ENCODE peak calls at places on chromosomes 12 and 14, in four cellular contexts. J, D, T and E are unnamed samples.
A peak's percentile ranks its signal among the peaks of the same experiment; 100 is the strongest.

GRCh38 chr12:11482955-11483354 is 87.6 kb upstream of the PRB2 start:
- DNase-seq in J (no peak), D (no peak), T (no peak), E (no peak)

GRCh38 chr14:39368261-39368959 is 63.8 kb downstream of the FBXO33 start:
- DNase-seq in J (no peak), D (peak; percentile 21), T (no peak), E (peak; percentile 56)

GRCh38 chr12:14418526-14418925 is 53.0 kb downstream of the ATF7IP start:
- DNase-seq in J (no peak), D (no peak), T (no peak), E (no peak)

GRCh38 chr14:61542848-61543790 is 152.2 kb upstream of the HIF1A start:
- DNase-seq in J (no peak), D (no peak), T (no peak), E (no peak)

GRCh38 chr14:94345344-94346072 is 22.4 kb upstream of the SERPINA6 start:
- DNase-seq in J (no peak), D (no peak), T (no peak), E (peak; percentile 34)

GRCh38 chr12:48927261-48927660 is 2.0 kb upstream of the FKBP11 start:
- DNase-seq in J (no peak), D (no peak), T (no peak), E (no peak)

GRCh38 chr12:82326905-82327503 is 31.2 kb downstream of the CCDC59 start:
- DNase-seq in J (peak; percentile 15), D (no peak), T (no peak), E (no peak)

GRCh38 chr14:103656758-103657133 is 27.7 kb downstream of the KLC1 start:
- DNase-seq in J (no peak), D (no peak), T (no peak), E (no peak)

GRCh38 chr12:54546511-54546910 is 2.9 kb upstream of the PDE1B start:
- DNase-seq in J (no peak), D (no peak), T (no peak), E (no peak)

GRCh38 chr12:12720637-12721250 is 3.6 kb downstream of the CDKN1B start:
- DNase-seq in J (no peak), D (no peak), T (no peak), E (peak; percentile 39)

GRCh38 chr12:127716181-127716580 is 550.8 kb upstream of the TMEM132C start:
- DNase-seq in J (no peak), D (no peak), T (no peak), E (no peak)

GRCh38 chr14:81986005-81986404 is 452.4 kb upstream of the SEL1L start:
- DNase-seq in J (no peak), D (no peak), T (no peak), E (no peak)

GRCh38 chr14:24481622-24482324 is 26.3 kb downstream of the CMA1 start:
- DNase-seq in J (peak; percentile 71), D (peak; percentile 70), T (peak; percentile 17), E (no peak)

GRCh38 chr12:77060883-77061240 is 4.5 kb downstream of the E2F7 start:
- DNase-seq in J (no peak), D (no peak), T (peak; percentile 53), E (no peak)

GRCh38 chr12:75628916-75629315 is 117.5 kb upstream of the KRR1 start:
- DNase-seq in J (no peak), D (no peak), T (no peak), E (no peak)

GRCh38 chr14:36057452-36058142 is 118.9 kb downstream of the PTCSC3 start:
- DNase-seq in J (no peak), D (no peak), T (no peak), E (no peak)

GRCh38 chr14:93430319-93430801 is 379 bp upstream of the UNC79 start:
- DNase-seq in J (no peak), D (no peak), T (no peak), E (no peak)

GRCh38 chr12:15227004-15227679 is 5.9 kb upstream of the RERG start:
- DNase-seq in J (peak; percentile 10), D (peak; percentile 5), T (no peak), E (no peak)

GRCh38 chr14:79544671-79545070 is 666.6 kb downstream of the DIO2 start:
- DNase-seq in J (no peak), D (no peak), T (no peak), E (no peak)

GRCh38 chr14:99758121-99758871 is 34.9 kb upstream of the EML1 start:
- DNase-seq in J (no peak), D (no peak), T (no peak), E (no peak)

GRCh38 chr12:67322580-67322979 is 53.4 kb downstream of the CAND1 start:
- DNase-seq in J (no peak), D (no peak), T (no peak), E (no peak)

GRCh38 chr12:77064891-77065360 is 443 bp downstream of the E2F7 start:
- DNase-seq in J (no peak), D (no peak), T (no peak), E (no peak)

GRCh38 chr12:13661005-13661887 is 320.2 kb downstream of the GRIN2B start:
- DNase-seq in J (peak; percentile 28), D (peak; percentile 18), T (peak; percentile 3), E (no peak)

GRCh38 chr14:45705954-45706353 is 453.0 kb upstream of the MIS18BP1 start:
- DNase-seq in J (no peak), D (no peak), T (no peak), E (no peak)

GRCh38 chr12:81705586-81705985 is 53.6 kb downstream of the PPFIA2 start:
- DNase-seq in J (no peak), D (no peak), T (no peak), E (no peak)

DNA sequence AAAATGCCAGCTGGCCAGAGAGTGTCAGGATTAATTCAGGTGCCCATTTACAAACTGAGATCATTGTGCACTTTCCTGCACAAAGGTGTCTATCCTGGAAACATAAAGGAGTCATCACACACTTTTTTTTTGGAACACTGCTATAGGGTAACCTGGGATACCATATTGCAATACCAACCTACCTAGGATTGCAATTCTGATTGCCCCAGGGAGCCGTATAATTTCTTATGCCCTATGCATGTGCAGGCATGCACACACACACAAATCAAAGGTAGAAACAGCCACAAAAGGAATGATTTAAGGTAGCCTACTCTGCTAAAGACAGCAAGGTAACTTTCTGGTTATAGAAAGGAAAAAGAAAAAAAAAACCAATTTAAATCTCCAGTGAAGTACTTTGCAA is 285.3 kb upstream of the KITLG start:
- DNase-seq in J (no peak), D (no peak), T (no peak), E (no peak)
- TF ChIP-seq SPI1 in J (no peak), D (no peak), T (no peak), E (no peak)

GRCh38 chr12:119725523-119725922 is 57.6 kb downstream of the PRKAB1 start:
- DNase-seq in J (no peak), D (no peak), T (no peak), E (no peak)
- TF ChIP-seq SPI1 in J (no peak), D (no peak), T (no peak), E (no peak)

DNA sequence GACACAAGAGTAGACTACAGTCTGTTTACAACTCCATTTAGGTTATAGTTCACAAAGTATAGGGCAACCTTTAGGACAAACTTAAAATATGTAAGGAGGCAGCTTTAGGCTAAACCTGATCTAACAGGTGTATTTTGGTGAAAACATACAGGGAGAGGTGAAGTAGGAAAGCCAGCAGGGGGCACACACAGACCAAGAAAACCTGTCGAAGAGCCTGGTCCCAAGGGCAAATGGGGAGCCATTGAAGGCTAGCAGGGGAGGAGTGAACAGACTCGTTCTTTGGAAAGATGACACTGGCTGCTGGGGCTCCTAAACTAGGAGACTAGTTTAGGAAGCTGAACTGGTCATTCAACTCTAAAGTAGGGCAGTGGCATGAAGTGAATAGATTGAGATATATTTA is 138.8 kb upstream of the WSCD2 start:
- DNase-seq in J (no peak), D (peak; percentile 4), T (no peak), E (no peak)
- TF ChIP-seq SPI1 in J (no peak), D (no peak), T (no peak), E (no peak)

GRCh38 chr12:90672081-90672480 is 282.9 kb downstream of the CCER1 start:
- DNase-seq in J (no peak), D (no peak), T (no peak), E (no peak)
- TF ChIP-seq SPI1 in J (no peak), D (no peak), T (no peak), E (no peak)

GRCh38 chr14:68677476-68677875 is 115.4 kb downstream of the ZFP36L1 start:
- DNase-seq in J (no peak), D (no peak), T (no peak), E (no peak)
- TF ChIP-seq SPI1 in J (no peak), D (no peak), T (no peak), E (no peak)

DNA sequence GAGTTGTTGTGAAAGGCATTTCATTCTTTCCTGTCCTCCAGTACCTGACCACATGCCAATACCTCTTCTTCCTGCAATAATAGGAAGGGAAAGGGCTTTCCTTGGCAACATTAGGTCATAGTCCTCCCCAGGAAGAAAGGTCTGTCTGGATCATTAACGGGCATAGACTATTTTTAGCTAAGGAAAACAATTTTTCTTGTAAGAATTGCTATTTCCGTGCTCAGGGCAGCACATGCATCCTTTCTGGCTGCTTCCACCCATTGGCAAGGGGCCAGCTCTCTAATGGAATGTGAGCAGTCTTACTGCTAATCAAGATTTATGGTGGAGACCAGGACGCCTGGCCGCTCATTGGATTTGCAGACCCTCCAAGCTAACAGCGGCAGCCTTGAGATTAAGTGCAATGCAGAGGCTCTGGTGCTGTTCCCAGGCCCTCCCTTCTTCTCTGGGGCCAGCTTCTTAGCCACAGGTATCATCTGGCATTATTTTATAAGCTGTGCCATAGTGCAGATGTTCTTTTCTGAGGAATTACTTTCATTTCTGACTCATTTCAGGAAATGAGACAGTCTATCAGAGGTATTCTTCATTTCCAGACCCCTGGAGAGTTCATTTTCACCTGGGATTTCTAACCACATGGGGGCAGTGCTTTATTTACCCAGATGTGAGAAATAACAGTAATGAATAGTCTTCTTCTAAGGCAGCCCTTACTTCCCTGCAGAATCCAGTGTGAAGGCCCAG is 52.9 kb downstream of the ANO6 start:
- DNase-seq in J (peak; percentile 17), D (no peak), T (no peak), E (no peak)
- TF ChIP-seq SPI1 in J (no peak), D (no peak), T (no peak), E (no peak)

GRCh38 chr12:113422929-113423669 is 919 bp downstream of the SDSL start:
- DNase-seq in J (no peak), D (no peak), T (no peak), E (no peak)

GRCh38 chr12:113425960-113426453 is 3.8 kb downstream of the SDSL start:
- DNase-seq in J (no peak), D (no peak), T (peak; percentile 25), E (no peak)

GRCh38 chr12:113427882-113428281 is 5.7 kb downstream of the SDSL start:
- DNase-seq in J (no peak), D (no peak), T (no peak), E (no peak)

GRCh38 chr12:113422030-113422900 is at the start of gene SDSL:
- DNase-seq in J (peak; percentile 83), D (peak; percentile 51), T (peak; percentile 76), E (peak; percentile 93)

GRCh38 chr12:113424915-113425823 is 3.0 kb downstream of the SDSL start:
- DNase-seq in J (peak; percentile 72), D (no peak), T (no peak), E (no peak)
- TF ChIP-seq SPI1 in J (peak; percentile 17), D (no peak), T (no peak), E (peak; percentile 37)